ENCODE peak calls at places on chromosomes 7 and 10, in eight cellular contexts. T, G, L, D, E, R, W and H are unnamed samples.
A peak's percentile ranks its signal among the peaks of the same experiment; 100 is the strongest.

GRCh38 chr10:58027431-58027830 is 240.3 kb downstream of the IPMK start:
- DNase-seq in T (peak; percentile 9), G (no peak), L (peak; percentile 4), D (peak; percentile 53), E (no peak), R (no peak), W (no peak), H (no peak)

GRCh38 chr7:13822678-13823077 is 166.8 kb downstream of the ETV1 start:
- DNase-seq in T (no peak), G (no peak), L (no peak), D (peak; percentile 65), E (no peak), R (no peak), W (no peak), H (no peak)

GRCh38 chr10:130045091-130045652 is 65.5 kb downstream of the C10orf143 start:
- DNase-seq in T (no peak), G (no peak), L (peak; percentile 63), D (no peak), E (peak; percentile 26), R (no peak), W (no peak), H (no peak)

GRCh38 chr7:96161897-96162296 is 160.0 kb downstream of the SLC25A13 start:
- DNase-seq in T (no peak), G (no peak), L (no peak), D (no peak), E (no peak), R (no peak), W (no peak), H (no peak)

GRCh38 chr10:3010327-3010726 is 57.0 kb upstream of the PFKP start:
- DNase-seq in T (no peak), G (no peak), L (peak; percentile 44), D (no peak), E (no peak), R (no peak), W (no peak), H (no peak)

GRCh38 chr10:35765039-35765662 is 123.1 kb upstream of the FZD8 start:
- DNase-seq in T (peak; percentile 7), G (no peak), L (no peak), D (peak; percentile 1), E (no peak), R (peak; percentile 18), W (no peak), H (peak; percentile 27)

GRCh38 chr7:2575733-2576350 is 17.1 kb downstream of the IQCE start:
- DNase-seq in T (no peak), G (no peak), L (no peak), D (peak; percentile 88), E (no peak), R (no peak), W (no peak), H (no peak)

GRCh38 chr7:95596183-95597135 is at the start of gene PDK4:
- DNase-seq in T (peak; percentile 42), G (no peak), L (peak; percentile 67), D (peak; percentile 41), E (peak; percentile 69), R (peak; percentile 93), W (no peak), H (peak; percentile 97)

GRCh38 chr10:22349758-22350157 is 4.5 kb downstream of the SPAG6 start:
- DNase-seq in T (no peak), G (no peak), L (no peak), D (no peak), E (no peak), R (no peak), W (no peak), H (no peak)

GRCh38 chr7:50665403-50666123 is 100.4 kb upstream of the DDC start:
- DNase-seq in T (peak; percentile 41), G (no peak), L (no peak), D (peak; percentile 56), E (no peak), R (no peak), W (no peak), H (no peak)

GRCh38 chr10:61832866-61833481 is 68.5 kb upstream of the ARID5B start:
- DNase-seq in T (peak; percentile 34), G (no peak), L (no peak), D (peak; percentile 49), E (no peak), R (no peak), W (no peak), H (no peak)

GRCh38 chr7:76269895-76270294 is 32.6 kb upstream of the HSPB1 start:
- DNase-seq in T (no peak), G (no peak), L (peak; percentile 35), D (peak; percentile 7), E (no peak), R (no peak), W (no peak), H (no peak)

GRCh38 chr7:76267835-76268183 is 34.7 kb upstream of the HSPB1 start:
- DNase-seq in T (no peak), G (no peak), L (peak; percentile 38), D (no peak), E (no peak), R (no peak), W (no peak), H (no peak)

GRCh38 chr7:76268376-76268775 is 34.1 kb upstream of the HSPB1 start:
- DNase-seq in T (no peak), G (no peak), L (no peak), D (no peak), E (no peak), R (no peak), W (no peak), H (no peak)

GRCh38 chr7:76265299-76265698 is 37.2 kb upstream of the HSPB1 start:
- DNase-seq in T (no peak), G (no peak), L (no peak), D (no peak), E (no peak), R (no peak), W (no peak), H (no peak)

GRCh38 chr7:76267107-76267834 is 35.2 kb upstream of the HSPB1 start:
- DNase-seq in T (no peak), G (no peak), L (peak; percentile 74), D (no peak), E (peak; percentile 45), R (no peak), W (no peak), H (no peak)
- H3K4me3 ChIP-seq in T (no peak overlapping the region), G (no peak overlapping the region), L (peak overlapping the region; percentile 42), D (no peak overlapping the region), E (peak overlapping the region; percentile 12), R (peak overlapping the region; percentile 27), W (peak overlapping the region; percentile 30), H (peak overlapping the region; percentile 41)

DNA sequence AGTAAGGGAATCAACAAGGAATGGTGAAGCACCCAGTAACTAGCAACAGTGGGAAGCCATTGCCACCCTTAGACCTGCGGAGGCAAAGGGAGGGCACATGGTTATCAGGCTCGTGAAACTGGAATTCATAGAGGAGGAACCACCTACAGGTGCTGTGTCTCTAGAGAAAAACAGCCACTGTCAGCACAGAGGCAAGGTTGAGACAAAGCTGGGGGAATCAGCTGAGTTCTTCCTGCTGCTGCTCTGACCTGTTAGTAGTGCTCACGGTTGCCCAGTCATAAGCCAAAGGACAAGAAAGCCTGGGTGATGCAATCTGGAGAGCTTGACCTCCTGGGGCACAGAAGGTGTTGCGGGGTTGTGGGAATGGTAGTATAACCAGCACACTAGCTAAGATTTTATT is 110.1 kb downstream of the TPST1 start:
- DNase-seq in T (no peak), G (no peak), L (no peak), D (no peak), E (no peak), R (no peak), W (no peak), H (no peak)
- H3K36me3 ChIP-seq in T (no peaks in the 10 kb centered on the region), G (no peaks in the 10 kb centered on the region), L (no peaks in the 10 kb centered on the region), D (no peaks in the 10 kb centered on the region), E (no peaks in the 10 kb centered on the region), R (no peaks in the 10 kb centered on the region), W (no peaks in the 10 kb centered on the region), H (no peaks in the 10 kb centered on the region)

DNA sequence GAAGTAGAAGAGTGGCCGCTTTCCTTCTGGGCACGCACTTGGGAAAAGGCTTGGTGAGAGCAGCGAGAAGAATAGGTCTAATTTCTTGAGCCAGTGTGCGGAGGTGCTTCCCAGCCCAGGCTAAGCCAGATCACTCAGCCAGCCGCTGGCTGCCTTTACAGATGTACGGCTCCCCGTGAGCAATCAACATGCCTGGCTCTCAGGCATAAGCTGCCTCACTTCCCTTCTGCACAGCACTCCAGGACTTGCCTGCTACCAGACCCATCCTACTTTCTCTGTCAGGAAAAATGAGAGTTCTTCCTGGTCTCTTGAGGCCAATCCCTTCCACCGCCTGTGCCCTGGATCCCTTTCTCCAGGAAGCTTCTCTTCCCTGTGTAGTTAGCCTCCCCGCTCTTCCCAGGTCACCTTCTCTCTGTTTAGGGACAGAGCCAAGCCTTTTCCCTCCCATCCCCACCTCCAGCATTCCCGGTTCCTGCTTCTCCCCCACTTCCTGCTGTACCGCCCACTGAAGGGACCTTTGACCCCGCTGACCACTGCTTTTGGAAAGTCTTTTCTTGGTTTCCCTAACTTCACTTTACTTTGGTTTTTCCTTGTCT is 1.1 kb upstream of the ACTR3C start:
- DNase-seq in T (no peak), G (no peak), L (no peak), D (peak; percentile 65), E (peak; percentile 27), R (no peak), W (no peak), H (no peak)
- H3K4me3 ChIP-seq in T (no peak overlapping the region), G (peak overlapping the region; percentile 92), L (peak overlapping the region; percentile 38), D (peak overlapping the region; percentile 52), E (peak overlapping the region; percentile 45), R (no peak overlapping the region), W (no peak overlapping the region), H (no peak overlapping the region)

GRCh38 chr10:59807629-59808620 is 54.7 kb upstream of the MRLN start:
- DNase-seq in T (no peak), G (no peak), L (no peak), D (no peak), E (no peak), R (peak; percentile 50), W (no peak), H (peak; percentile 83)

GRCh38 chr10:59805043-59805442 is 51.8 kb upstream of the MRLN start:
- DNase-seq in T (peak; percentile 11), G (no peak), L (peak; percentile 54), D (no peak), E (peak; percentile 21), R (no peak), W (peak; percentile 19), H (no peak)

GRCh38 chr10:59812541-59813122 is 59.4 kb upstream of the MRLN start:
- DNase-seq in T (no peak), G (no peak), L (no peak), D (no peak), E (no peak), R (no peak), W (no peak), H (no peak)

GRCh38 chr10:59809644-59809974 is 56.4 kb upstream of the MRLN start:
- DNase-seq in T (no peak), G (no peak), L (no peak), D (no peak), E (no peak), R (no peak), W (no peak), H (no peak)

DNA sequence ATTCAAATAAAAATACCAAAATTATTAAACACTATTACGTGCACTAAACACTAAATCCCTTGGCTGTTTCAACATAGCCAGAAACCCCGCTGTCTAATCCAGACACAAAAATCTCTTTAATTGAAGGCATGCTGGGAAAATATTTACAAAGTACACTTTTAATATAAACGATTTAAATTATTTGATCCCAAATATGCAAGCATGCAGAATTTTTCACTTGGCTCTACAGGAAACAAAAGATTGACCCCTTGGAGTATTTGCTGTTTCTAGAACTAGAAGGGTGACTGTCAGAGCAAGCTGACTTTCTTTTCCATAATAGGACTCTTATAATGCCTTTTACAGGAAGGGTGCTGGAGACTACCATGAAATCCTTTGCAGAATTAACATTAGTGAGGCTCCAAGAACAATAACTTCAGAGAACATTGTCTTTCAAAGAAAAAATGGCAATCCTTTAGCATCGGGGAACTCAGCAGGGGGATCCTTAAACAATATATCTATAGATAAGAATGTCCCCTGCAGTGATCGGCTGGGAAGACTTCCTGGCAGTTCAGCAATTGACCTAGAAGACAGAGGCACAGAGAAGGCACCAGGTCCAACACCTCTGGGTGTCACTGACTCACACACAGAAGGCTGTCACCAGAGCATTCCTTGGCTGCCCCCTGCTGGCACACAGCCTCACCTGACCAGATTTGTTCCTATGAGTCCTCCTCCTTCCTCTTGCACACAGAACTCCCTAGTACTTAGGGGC is 55.8 kb upstream of the MRLN start:
- DNase-seq in T (peak; percentile 72), G (peak; percentile 6), L (peak; percentile 72), D (peak; percentile 51), E (peak; percentile 69), R (peak; percentile 74), W (peak; percentile 59), H (peak; percentile 87)
- H3K36me3 ChIP-seq in T (peaks cover 16% of the 10 kb centered on the region), G (peaks cover 83% of the 10 kb centered on the region), L (peaks cover 16% of the 10 kb centered on the region), D (peaks cover 9% of the 10 kb centered on the region), E (peaks cover 56% of the 10 kb centered on the region), R (peaks cover 98% of the 10 kb centered on the region), W (peaks cover 68% of the 10 kb centered on the region), H (peaks cover 46% of the 10 kb centered on the region)